ENCODE peak calls at places on chromosomes 11 and 22, in four cellular contexts. One of them, this sample, is unnamed.

GRCh38 chr11:67276821-67277230 is 10.6 kb downstream of the GRK2 start:
- DNase-seq in cardiac muscle cell: peak; percentile 23
- DNase-seq in SJSA1: peak; percentile 80
- DNase-seq in left ventricle myocardium inferior: no peak
- DNase-seq in this sample: peak; percentile 83

GRCh38 chr11:121591405-121592033 is 138.8 kb upstream of the SORL1-AS1 start:
- DNase-seq in cardiac muscle cell: peak; percentile 83
- DNase-seq in SJSA1: peak; percentile 31
- DNase-seq in left ventricle myocardium inferior: no peak
- DNase-seq in this sample: peak; percentile 78

GRCh38 chr11:12163181-12163841 is 52.9 kb downstream of the MICAL2 start:
- DNase-seq in cardiac muscle cell: peak; percentile 59
- DNase-seq in SJSA1: peak; percentile 88
- DNase-seq in left ventricle myocardium inferior: peak; percentile 73
- DNase-seq in this sample: no peak

GRCh38 chr11:59794417-59794816 is 16.2 kb downstream of the MRPL16 start:
- DNase-seq in cardiac muscle cell: no peak
- DNase-seq in SJSA1: no peak
- DNase-seq in left ventricle myocardium inferior: no peak
- DNase-seq in this sample: no peak

GRCh38 chr11:105789579-105789978 is 179.7 kb downstream of the GRIA4 start:
- DNase-seq in cardiac muscle cell: no peak
- DNase-seq in SJSA1: no peak
- DNase-seq in left ventricle myocardium inferior: no peak
- DNase-seq in this sample: no peak

GRCh38 chr22:23750744-23751440 is at the start of gene ZNF70:
- DNase-seq in cardiac muscle cell: peak; percentile 94
- DNase-seq in SJSA1: peak; percentile 75
- DNase-seq in left ventricle myocardium inferior: peak; percentile 86
- DNase-seq in this sample: peak; percentile 99

GRCh38 chr11:14789879-14790484 is 102.0 kb downstream of the CYP2R1 start:
- DNase-seq in cardiac muscle cell: no peak
- DNase-seq in SJSA1: no peak
- DNase-seq in left ventricle myocardium inferior: no peak
- DNase-seq in this sample: no peak

GRCh38 chr11:69213315-69213714 is 57.6 kb downstream of the SMIM38 start:
- DNase-seq in cardiac muscle cell: no peak
- DNase-seq in SJSA1: no peak
- DNase-seq in left ventricle myocardium inferior: no peak
- DNase-seq in this sample: no peak

GRCh38 chr11:132844956-132845355 is 687.3 kb downstream of the OPCML start:
- DNase-seq in cardiac muscle cell: peak; percentile 35
- DNase-seq in SJSA1: no peak
- DNase-seq in left ventricle myocardium inferior: no peak
- DNase-seq in this sample: no peak

GRCh38 chr11:67389477-67389876 is 2.3 kb upstream of the RAD9A start:
- DNase-seq in cardiac muscle cell: peak; percentile 65
- DNase-seq in SJSA1: no peak
- DNase-seq in left ventricle myocardium inferior: peak; percentile 46
- DNase-seq in this sample: peak; percentile 91

GRCh38 chr11:72263363-72263762 is 19.4 kb upstream of the PHOX2A start:
- DNase-seq in cardiac muscle cell: no peak
- DNase-seq in SJSA1: no peak
- DNase-seq in left ventricle myocardium inferior: no peak
- DNase-seq in this sample: no peak

GRCh38 chr22:47188337-47189055 is 426.0 kb downstream of the TBC1D22A start:
- DNase-seq in cardiac muscle cell: no peak
- DNase-seq in SJSA1: no peak
- DNase-seq in left ventricle myocardium inferior: no peak
- DNase-seq in this sample: no peak

DNA sequence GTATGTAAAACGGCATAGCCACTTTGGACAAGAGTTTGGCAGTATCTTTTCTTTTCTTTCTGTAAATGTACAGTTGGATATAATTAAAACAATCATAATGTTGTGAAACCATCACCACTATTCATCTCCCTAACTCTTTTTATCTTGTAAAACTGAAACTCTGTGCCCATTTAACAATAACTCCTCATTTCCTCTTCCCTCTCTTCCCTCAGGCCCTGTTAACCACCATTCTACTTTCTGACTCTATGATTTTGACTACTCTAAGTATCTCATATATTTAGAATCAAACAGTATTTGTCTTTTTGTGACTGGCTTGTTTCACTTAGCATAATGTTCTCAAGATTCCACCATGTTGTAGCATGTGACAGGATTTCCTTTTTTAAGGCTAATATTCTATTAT is 10.2 kb downstream of the SCUBE2 start:
- DNase-seq in cardiac muscle cell: no peak
- DNase-seq in SJSA1: no peak
- DNase-seq in left ventricle myocardium inferior: no peak
- DNase-seq in this sample: no peak
- H3K27me3 ChIP-seq in cardiac muscle cell: no peaks in the 10 kb centered on the region
- H3K27me3 ChIP-seq in SJSA1: no peaks in the 10 kb centered on the region
- H3K27me3 ChIP-seq in left ventricle myocardium inferior: no peaks in the 10 kb centered on the region
- H3K27me3 ChIP-seq in this sample: no peaks in the 10 kb centered on the region

GRCh38 chr11:2130881-2131352 is 8.3 kb downstream of the IGF2 start:
- DNase-seq in cardiac muscle cell: no peak
- DNase-seq in SJSA1: no peak
- DNase-seq in left ventricle myocardium inferior: no peak
- DNase-seq in this sample: peak; percentile 58

GRCh38 chr11:2129699-2130366 is 9.4 kb downstream of the IGF2 start:
- DNase-seq in cardiac muscle cell: no peak
- DNase-seq in SJSA1: no peak
- DNase-seq in left ventricle myocardium inferior: no peak
- DNase-seq in this sample: peak; percentile 60

GRCh38 chr11:2128512-2129322 is 10.5 kb downstream of the IGF2 start:
- DNase-seq in cardiac muscle cell: no peak
- DNase-seq in SJSA1: no peak
- DNase-seq in left ventricle myocardium inferior: no peak
- DNase-seq in this sample: peak; percentile 56

GRCh38 chr11:2128102-2128511 is 11.1 kb downstream of the IGF2 start:
- DNase-seq in cardiac muscle cell: no peak
- DNase-seq in SJSA1: no peak
- DNase-seq in left ventricle myocardium inferior: no peak
- DNase-seq in this sample: no peak

GRCh38 chr11:2129323-2129698 is 9.9 kb downstream of the IGF2 start:
- DNase-seq in cardiac muscle cell: no peak
- DNase-seq in SJSA1: no peak
- DNase-seq in left ventricle myocardium inferior: no peak
- DNase-seq in this sample: peak; percentile 58
- H3K27me3 ChIP-seq in cardiac muscle cell: no peaks in the 10 kb centered on the region
- H3K27me3 ChIP-seq in SJSA1: peaks cover 14% of the 10 kb centered on the region
- H3K27me3 ChIP-seq in left ventricle myocardium inferior: peaks cover 41% of the 10 kb centered on the region
- H3K27me3 ChIP-seq in this sample: no peaks in the 10 kb centered on the region

DNA sequence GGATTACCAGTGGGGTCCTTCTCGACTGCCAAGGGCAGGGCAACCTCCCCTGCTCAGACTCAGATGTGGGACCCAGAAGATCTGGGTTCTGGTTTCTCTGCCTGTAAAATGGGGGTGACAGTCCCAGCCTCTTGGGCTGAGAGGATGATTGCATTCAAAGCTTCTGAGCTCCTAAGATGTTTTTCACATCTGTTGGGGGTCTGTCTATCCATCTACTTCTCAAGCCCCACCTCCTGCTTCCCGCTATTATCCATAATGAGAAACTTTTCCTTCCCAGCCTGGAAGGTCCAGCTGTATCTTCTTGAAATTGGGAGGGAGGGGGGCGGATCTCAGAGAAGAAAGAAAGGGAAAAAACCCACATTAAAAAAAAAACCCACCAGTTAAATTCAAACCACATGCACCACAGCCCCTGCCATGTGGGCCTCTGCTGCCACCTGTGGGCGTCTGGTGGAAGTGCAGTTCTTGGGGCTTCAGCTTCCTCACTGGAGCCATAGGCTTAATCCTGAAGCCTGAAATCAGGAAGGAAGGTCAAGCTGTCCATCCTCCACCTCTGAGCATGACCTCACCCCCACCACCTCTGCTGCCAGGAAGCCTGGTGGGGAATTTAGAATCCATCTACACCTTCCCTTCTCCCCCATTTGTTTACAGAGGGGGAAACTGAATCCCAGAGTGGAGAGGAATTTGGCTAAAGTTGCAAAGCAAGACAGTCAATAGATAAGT is 27.3 kb downstream of the ARHGEF17 start:
- DNase-seq in cardiac muscle cell: peak; percentile 79
- DNase-seq in SJSA1: peak; percentile 77
- DNase-seq in left ventricle myocardium inferior: peak; percentile 85
- DNase-seq in this sample: peak; percentile 93
- H3K27me3 ChIP-seq in cardiac muscle cell: no peaks in the 10 kb centered on the region
- H3K27me3 ChIP-seq in SJSA1: no peaks in the 10 kb centered on the region
- H3K27me3 ChIP-seq in left ventricle myocardium inferior: no peaks in the 10 kb centered on the region
- H3K27me3 ChIP-seq in this sample: peaks cover 26% of the 10 kb centered on the region

GRCh38 chr11:118148240-118148639 is 4.4 kb downstream of the SCN4B start:
- DNase-seq in cardiac muscle cell: no peak
- DNase-seq in SJSA1: no peak
- DNase-seq in left ventricle myocardium inferior: no peak
- DNase-seq in this sample: no peak
- H3K27me3 ChIP-seq in cardiac muscle cell: peaks cover 88% of the 10 kb centered on the region
- H3K27me3 ChIP-seq in SJSA1: peaks cover 20% of the 10 kb centered on the region
- H3K27me3 ChIP-seq in left ventricle myocardium inferior: peaks cover 27% of the 10 kb centered on the region
- H3K27me3 ChIP-seq in this sample: peaks cover 79% of the 10 kb centered on the region

GRCh38 chr22:35546886-35547285 is 6.3 kb downstream of the RASD2 start:
- DNase-seq in cardiac muscle cell: no peak
- DNase-seq in SJSA1: no peak
- DNase-seq in left ventricle myocardium inferior: no peak
- DNase-seq in this sample: no peak
- H3K27me3 ChIP-seq in cardiac muscle cell: peaks cover 25% of the 10 kb centered on the region
- H3K27me3 ChIP-seq in SJSA1: peaks cover 13% of the 10 kb centered on the region
- H3K27me3 ChIP-seq in left ventricle myocardium inferior: peaks cover 9% of the 10 kb centered on the region
- H3K27me3 ChIP-seq in this sample: peaks cover 8% of the 10 kb centered on the region

GRCh38 chr11:281486-282161 is 3.4 kb downstream of the NLRP6 start:
- DNase-seq in cardiac muscle cell: no peak
- DNase-seq in SJSA1: no peak
- DNase-seq in left ventricle myocardium inferior: no peak
- DNase-seq in this sample: no peak

GRCh38 chr11:279040-279965 is 1.1 kb downstream of the NLRP6 start:
- DNase-seq in cardiac muscle cell: no peak
- DNase-seq in SJSA1: no peak
- DNase-seq in left ventricle myocardium inferior: no peak
- DNase-seq in this sample: peak; percentile 70

GRCh38 chr11:280762-281485 is 2.7 kb downstream of the NLRP6 start:
- DNase-seq in cardiac muscle cell: no peak
- DNase-seq in SJSA1: no peak
- DNase-seq in left ventricle myocardium inferior: no peak
- DNase-seq in this sample: peak; percentile 56

GRCh38 chr11:278001-278951 is at the start of gene NLRP6:
- DNase-seq in cardiac muscle cell: no peak
- DNase-seq in SJSA1: no peak
- DNase-seq in left ventricle myocardium inferior: no peak
- DNase-seq in this sample: peak; percentile 52

GRCh38 chr11:279966-280761 is 2.0 kb downstream of the NLRP6 start:
- DNase-seq in cardiac muscle cell: peak; percentile 64
- DNase-seq in SJSA1: peak; percentile 14
- DNase-seq in left ventricle myocardium inferior: no peak
- DNase-seq in this sample: peak; percentile 65
- H3K27me3 ChIP-seq in cardiac muscle cell: peaks cover 59% of the 10 kb centered on the region
- H3K27me3 ChIP-seq in SJSA1: peaks cover 59% of the 10 kb centered on the region
- H3K27me3 ChIP-seq in left ventricle myocardium inferior: peaks cover 90% of the 10 kb centered on the region
- H3K27me3 ChIP-seq in this sample: no peaks in the 10 kb centered on the region

DNA sequence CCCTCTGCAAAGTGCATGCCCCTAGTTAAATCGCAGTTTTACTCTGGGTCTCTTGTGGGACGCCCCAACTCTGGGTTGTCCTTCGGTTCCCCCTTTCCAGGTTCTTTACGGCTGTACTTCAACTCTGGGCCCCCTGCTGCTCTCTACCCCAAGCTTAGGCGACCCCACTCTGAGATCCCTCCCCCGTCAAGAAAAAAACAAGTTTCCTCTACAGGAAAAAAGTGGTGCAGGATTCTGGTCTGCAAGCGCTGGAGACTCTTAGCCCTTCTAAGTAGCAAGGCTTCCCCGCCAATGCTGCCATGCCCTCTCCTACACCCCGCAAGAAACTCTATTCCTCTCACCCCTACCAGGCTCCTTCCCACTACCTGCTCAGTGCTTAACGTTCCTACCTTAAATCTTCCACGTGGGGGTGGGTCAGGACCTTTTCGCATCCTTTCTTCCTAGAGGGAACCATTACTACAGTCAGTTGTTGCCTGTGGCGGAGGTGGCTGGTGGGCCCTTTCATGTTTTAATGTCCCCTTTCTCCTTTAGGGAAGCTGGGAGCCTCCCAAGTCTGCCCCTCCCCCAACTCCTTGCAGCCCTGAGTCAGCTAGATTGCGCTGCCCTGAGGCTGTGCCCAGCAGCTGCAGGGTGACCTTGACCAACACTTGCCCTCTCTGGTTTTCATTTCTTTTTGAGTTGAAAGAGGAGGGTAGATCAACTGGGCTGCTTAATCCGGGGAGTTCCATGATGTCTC is 1.4 kb downstream of the NEFH start:
- DNase-seq in cardiac muscle cell: peak; percentile 33
- DNase-seq in SJSA1: no peak
- DNase-seq in left ventricle myocardium inferior: no peak
- DNase-seq in this sample: peak; percentile 90
- H3K27me3 ChIP-seq in cardiac muscle cell: peaks cover 55% of the 10 kb centered on the region
- H3K27me3 ChIP-seq in SJSA1: peaks cover 60% of the 10 kb centered on the region
- H3K27me3 ChIP-seq in left ventricle myocardium inferior: peaks cover 71% of the 10 kb centered on the region
- H3K27me3 ChIP-seq in this sample: peaks cover 35% of the 10 kb centered on the region

GRCh38 chr11:31826530-31827438 is 15.7 kb upstream of the PAX6 start:
- DNase-seq in cardiac muscle cell: no peak
- DNase-seq in SJSA1: peak; percentile 23
- DNase-seq in left ventricle myocardium inferior: no peak
- DNase-seq in this sample: peak; percentile 77

GRCh38 chr11:31823372-31824371 is 12.6 kb upstream of the PAX6 start:
- DNase-seq in cardiac muscle cell: no peak
- DNase-seq in SJSA1: no peak
- DNase-seq in left ventricle myocardium inferior: no peak
- DNase-seq in this sample: peak; percentile 77

GRCh38 chr11:31827458-31828206 is 16.5 kb upstream of the PAX6 start:
- DNase-seq in cardiac muscle cell: no peak
- DNase-seq in SJSA1: peak; percentile 49
- DNase-seq in left ventricle myocardium inferior: no peak
- DNase-seq in this sample: peak; percentile 43

GRCh38 chr11:31824791-31825452 is 13.8 kb upstream of the PAX6 start:
- DNase-seq in cardiac muscle cell: no peak
- DNase-seq in SJSA1: no peak
- DNase-seq in left ventricle myocardium inferior: no peak
- DNase-seq in this sample: peak; percentile 69

GRCh38 chr11:31825453-31826391 is 14.6 kb upstream of the PAX6 start:
- DNase-seq in cardiac muscle cell: no peak
- DNase-seq in SJSA1: no peak
- DNase-seq in left ventricle myocardium inferior: no peak
- DNase-seq in this sample: peak; percentile 87
- H3K27me3 ChIP-seq in cardiac muscle cell: peaks cover 100% of the 10 kb centered on the region
- H3K27me3 ChIP-seq in SJSA1: no peaks in the 10 kb centered on the region
- H3K27me3 ChIP-seq in left ventricle myocardium inferior: peaks cover 100% of the 10 kb centered on the region
- H3K27me3 ChIP-seq in this sample: peaks cover 71% of the 10 kb centered on the region

GRCh38 chr11:117544431-117544830 is 216.8 kb downstream of the CEP164 start:
- DNase-seq in cardiac muscle cell: no peak
- DNase-seq in SJSA1: no peak
- DNase-seq in left ventricle myocardium inferior: no peak
- DNase-seq in this sample: no peak
- H3K27me3 ChIP-seq in cardiac muscle cell: no peaks in the 10 kb centered on the region
- H3K27me3 ChIP-seq in SJSA1: no peaks in the 10 kb centered on the region
- H3K27me3 ChIP-seq in left ventricle myocardium inferior: no peaks in the 10 kb centered on the region
- H3K27me3 ChIP-seq in this sample: no peaks in the 10 kb centered on the region

GRCh38 chr11:58047818-58048217 is 17.1 kb downstream of the OR6Q1 start:
- DNase-seq in cardiac muscle cell: no peak
- DNase-seq in SJSA1: no peak
- DNase-seq in left ventricle myocardium inferior: no peak
- DNase-seq in this sample: no peak
- H3K27me3 ChIP-seq in cardiac muscle cell: no peaks in the 10 kb centered on the region
- H3K27me3 ChIP-seq in SJSA1: no peaks in the 10 kb centered on the region
- H3K27me3 ChIP-seq in left ventricle myocardium inferior: no peaks in the 10 kb centered on the region
- H3K27me3 ChIP-seq in this sample: no peaks in the 10 kb centered on the region

This sample was measured in H7.